ENCODE peak calls at places on chromosomes 16 and 17, in four cellular contexts. F, X, A and P are unnamed samples.

GRCh38 chr16:84583995-84584394 is 33.9 kb downstream of the COTL1 start:
- DNase-seq in F (no peak), X (peak; percentile 68), A (no peak), P (no peak)

GRCh38 chr17:9227819-9228407 is 206.6 kb downstream of the NTN1 start:
- DNase-seq in F (no peak), X (no peak), A (no peak), P (no peak)

GRCh38 chr17:61371179-61371578 is 28.5 kb upstream of the TBX2 start:
- DNase-seq in F (no peak), X (no peak), A (no peak), P (no peak)

GRCh38 chr17:58993322-58993721 is 113.4 kb downstream of the TRIM37 start:
- DNase-seq in F (no peak), X (no peak), A (no peak), P (no peak)

GRCh38 chr17:34979650-34980352 is 511 bp upstream of the LIG3 start:
- DNase-seq in F (no peak), X (no peak), A (peak; percentile 26), P (peak; percentile 28)

GRCh38 chr17:80920406-80920805 is 71.2 kb upstream of the CHMP6 start:
- DNase-seq in F (no peak), X (no peak), A (no peak), P (peak; percentile 70)

GRCh38 chr17:19317359-19318095 is 45.0 kb downstream of the B9D1 start:
- DNase-seq in F (no peak), X (peak; percentile 94), A (peak; percentile 71), P (peak; percentile 91)

GRCh38 chr16:88686439-88687253 is at the start of gene SNAI3:
- DNase-seq in F (peak; percentile 76), X (peak; percentile 47), A (peak; percentile 35), P (peak; percentile 51)